ENCODE peak calls at places on chromosomes 16 and 17, in ten cellular contexts. R is activated CD8-positive, alpha-beta T cell treated with anti-CD3 and anti-CD28 coated beads, Interleukin-2, amount 10 ng/mL, durations not matched to agents 7 days and 5 days; X is NCI-H2081; Q is GM18507; H is PC-9; W is midbrain; M is heart left ventricle; P is NCI-H510A treated with DMSO at 0.1 percent for 48 hours; I is hippocampal formation; A is stimulated activated naive CD4-positive, alpha-beta T cell treated with Interleukin-2 at 50 U/mL for 16 hours. K is an unnamed sample.

GRCh38 chr17:73510981-73511442 is 133.2 kb downstream of the SDK2 start:
- DNase-seq in X (no peak), P (peak; percentile 74), W (peak; percentile 77), R (no peak), M (no peak), H (no peak), I (peak; percentile 85), Q (no peak), A (no peak), K (no peak)

GRCh38 chr16:79564594-79565210 is 35.8 kb downstream of the MAF start:
- DNase-seq in I (no peak), P (no peak), W (no peak), A (no peak), M (no peak), H (no peak), R (no peak), X (no peak), Q (no peak), K (no peak)

GRCh38 chr17:76458580-76459490 is 5.9 kb upstream of the UBE2O start:
- DNase-seq in I (no peak), M (peak; percentile 41), R (no peak), X (no peak), Q (no peak), W (no peak), P (peak; percentile 55), A (no peak), H (no peak), K (no peak)

GRCh38 chr17:10295728-10296343 is 77.0 kb downstream of the MYH13 start:
- DNase-seq in H (no peak), Q (peak; percentile 32), I (peak; percentile 61), P (no peak), R (peak; percentile 51), X (no peak), A (no peak), W (peak; percentile 68), M (peak; percentile 27), K (no peak)

GRCh38 chr16:5027575-5028235 is 6.0 kb downstream of the NAGPA start:
- DNase-seq in Q (no peak), I (no peak), X (no peak), A (no peak), M (no peak), R (no peak), H (no peak), W (no peak), P (no peak), K (no peak)

GRCh38 chr16:27245276-27246231 is 23.0 kb downstream of the NSMCE1 start:
- DNase-seq in M (peak; percentile 42), W (no peak), Q (no peak), I (no peak), P (no peak), X (no peak), R (no peak), H (no peak), A (peak; percentile 51), K (no peak)

GRCh38 chr16:85136705-85137322 is 24.5 kb upstream of the CIBAR2 start:
- DNase-seq in P (no peak), H (no peak), X (no peak), I (no peak), Q (no peak), W (no peak), R (no peak), A (no peak), M (peak; percentile 63), K (no peak)

GRCh38 chr17:39845052-39845976 is 18.8 kb downstream of the IKZF3 start:
- DNase-seq in X (peak; percentile 25), P (no peak), Q (no peak), I (no peak), W (no peak), R (no peak), A (no peak), H (no peak), M (no peak), K (no peak)

GRCh38 chr16:53898993-53899392 is 195.0 kb downstream of the FTO start:
- DNase-seq in R (no peak), M (no peak), W (no peak), Q (no peak), I (no peak), H (no peak), P (no peak), A (no peak), X (no peak), K (no peak)

GRCh38 chr16:56332464-56333079 is 92.8 kb downstream of the AMFR start:
- DNase-seq in H (peak; percentile 62), P (no peak), A (no peak), W (peak; percentile 48), Q (no peak), M (peak; percentile 50), X (no peak), I (peak; percentile 69), R (no peak), K (peak; percentile 60)

GRCh38 chr17:53630638-53631037 is 192.1 kb upstream of the KIF2B start:
- DNase-seq in W (no peak), Q (no peak), I (no peak), M (no peak), H (no peak), P (no peak), A (no peak), X (no peak), R (no peak), K (no peak)

GRCh38 chr16:75337430-75337829 is 86.0 kb upstream of the BCAR1 start:
- DNase-seq in A (no peak), X (no peak), P (no peak), M (no peak), H (no peak), Q (no peak), I (no peak), R (no peak), W (no peak), K (no peak)

GRCh38 chr16:66364117-66364958 is 2.2 kb upstream of the CDH5 start:
- DNase-seq in M (peak; percentile 76), H (no peak), I (no peak), R (no peak), Q (no peak), P (no peak), A (no peak), W (no peak), X (no peak), K (no peak)

GRCh38 chr16:86354641-86355040 is 155.7 kb upstream of the FOXF1 start:
- DNase-seq in Q (no peak), P (no peak), H (no peak), I (no peak), X (no peak), A (no peak), W (no peak), R (no peak), M (no peak), K (no peak)

GRCh38 chr17:61720016-61720795 is 129.2 kb upstream of the NACA2 start:
- DNase-seq in H (no peak), M (no peak), P (no peak), I (no peak), A (no peak), X (no peak), R (no peak), Q (no peak), W (no peak), K (no peak)

GRCh38 chr16:55559233-55559632 is 7.3 kb upstream of the CAPNS2 start:
- DNase-seq in Q (no peak), P (no peak), I (no peak), A (no peak), X (no peak), W (no peak), H (peak; percentile 62), R (no peak), M (no peak), K (no peak)

GRCh38 chr16:77307764-77308561 is 108.8 kb downstream of the SYCE1L start:
- DNase-seq in A (no peak), X (no peak), Q (no peak), H (peak; percentile 65), W (no peak), P (no peak), R (no peak), I (no peak), M (no peak), K (no peak)

GRCh38 chr17:65485388-65486299 is 75.8 kb downstream of the AXIN2 start:
- DNase-seq in X (no peak), Q (no peak), P (no peak), R (no peak), I (no peak), H (no peak), W (no peak), M (peak; percentile 12), A (no peak), K (no peak)

GRCh38 chr16:88424536-88425230 is 28.4 kb upstream of the ZFPM1 start:
- DNase-seq in A (no peak), M (no peak), X (no peak), Q (no peak), R (no peak), P (no peak), W (peak; percentile 22), H (no peak), I (peak; percentile 9), K (no peak)

GRCh38 chr16:64397042-64397441 is 724.8 kb downstream of the CDH11 start:
- DNase-seq in A (no peak), W (no peak), H (no peak), I (no peak), X (no peak), P (no peak), Q (no peak), R (no peak), M (no peak), K (no peak)

GRCh38 chr17:75665981-75666380 is 973 bp downstream of the RECQL5 start:
- DNase-seq in W (no peak), M (no peak), Q (no peak), R (no peak), P (no peak), A (no peak), I (no peak), H (no peak), X (no peak), K (no peak)

GRCh38 chr17:80001376-80001775 is 34.3 kb downstream of the TBC1D16 start:
- DNase-seq in R (no peak), X (no peak), Q (no peak), H (no peak), W (no peak), M (no peak), A (no peak), I (no peak), P (no peak), K (no peak)

GRCh38 chr17:28983286-28984240 is 22.3 kb downstream of the SEZ6 start:
- DNase-seq in I (peak; percentile 24), P (no peak), X (no peak), H (no peak), W (no peak), A (no peak), M (no peak), Q (no peak), R (no peak), K (peak; percentile 65)

GRCh38 chr16:57987441-57988177 is 12.9 kb downstream of the ZNF319 start:
- DNase-seq in P (no peak), I (no peak), R (no peak), W (no peak), M (no peak), Q (no peak), H (no peak), X (no peak), A (no peak), K (no peak)

GRCh38 chr16:79415983-79416641 is 184.4 kb downstream of the MAF start:
- DNase-seq in H (no peak), X (no peak), W (no peak), R (peak; percentile 31), Q (no peak), I (no peak), P (no peak), M (no peak), A (no peak), K (no peak)

GRCh38 chr16:48330133-48330846 is 54.9 kb downstream of the SIAH1 start:
- DNase-seq in H (no peak), R (no peak), Q (no peak), A (no peak), W (no peak), I (no peak), M (no peak), P (no peak), X (no peak), K (no peak)

GRCh38 chr17:61926831-61927210 is 961 bp downstream of the INTS2 start:
- DNase-seq in R (no peak), P (no peak), M (no peak), X (no peak), A (no peak), Q (no peak), H (no peak), I (no peak), W (no peak), K (no peak)

GRCh38 chr17:45653616-45654015 is 130.5 kb upstream of the CRHR1 start:
- DNase-seq in M (no peak), W (no peak), H (no peak), I (no peak), Q (no peak), P (no peak), X (no peak), R (no peak), A (no peak), K (no peak)

K was measured in caudate nucleus.